ENCODE peak calls at places on chromosomes 13 and 19, in seven cellular contexts. One of them, this sample, is unnamed. For H3K9me3, the result is how much of the 10 kb centered on the place peaks cover.

GRCh38 chr19:47019431-47020041 is at the start of gene NPAS1:
- DNase-seq in stomach: no peak
- DNase-seq in SK-N-SH: peak
- DNase-seq in endothelial cell of umbilical vein: no peak
- DNase-seq in suprapubic skin: no peak
- DNase-seq in H1: no peak
- DNase-seq in sigmoid colon: no peak
- DNase-seq in this sample: no peak

GRCh38 chr13:95301135-95301946 is at the start of gene ABCC4:
- DNase-seq in stomach: peak
- DNase-seq in SK-N-SH: peak
- DNase-seq in endothelial cell of umbilical vein: peak
- DNase-seq in suprapubic skin: peak
- DNase-seq in H1: peak
- DNase-seq in sigmoid colon: peak
- DNase-seq in this sample: no peak

GRCh38 chr19:45428385-45429231 is 4.9 kb upstream of the ERCC1 start:
- DNase-seq in stomach: peak
- DNase-seq in SK-N-SH: peak
- DNase-seq in endothelial cell of umbilical vein: peak
- DNase-seq in suprapubic skin: peak
- DNase-seq in H1: no peak
- DNase-seq in sigmoid colon: peak
- DNase-seq in this sample: no peak

GRCh38 chr13:113731192-113732175 is 27.5 kb upstream of the TMEM255B start:
- DNase-seq in stomach: no peak
- DNase-seq in SK-N-SH: no peak
- DNase-seq in endothelial cell of umbilical vein: no peak
- DNase-seq in suprapubic skin: no peak
- DNase-seq in H1: no peak
- DNase-seq in sigmoid colon: no peak
- DNase-seq in this sample: no peak

GRCh38 chr13:49625392-49626137 is 2.7 kb upstream of the ARL11 start:
- DNase-seq in stomach: peak
- DNase-seq in SK-N-SH: no peak
- DNase-seq in endothelial cell of umbilical vein: no peak
- DNase-seq in suprapubic skin: no peak
- DNase-seq in H1: no peak
- DNase-seq in sigmoid colon: no peak
- DNase-seq in this sample: no peak

GRCh38 chr13:63436288-63436687 is 2020.6 kb upstream of the PCDH20 start:
- DNase-seq in stomach: no peak
- DNase-seq in SK-N-SH: no peak
- DNase-seq in endothelial cell of umbilical vein: no peak
- DNase-seq in suprapubic skin: no peak
- DNase-seq in H1: no peak
- DNase-seq in sigmoid colon: no peak
- DNase-seq in this sample: no peak

GRCh38 chr19:4581381-4582111 is 22.1 kb upstream of the SEMA6B start:
- DNase-seq in stomach: no peak
- DNase-seq in SK-N-SH: peak
- DNase-seq in endothelial cell of umbilical vein: no peak
- DNase-seq in suprapubic skin: no peak
- DNase-seq in H1: no peak
- DNase-seq in sigmoid colon: no peak
- DNase-seq in this sample: no peak

GRCh38 chr13:114281351-114282142 is at the start of gene UPF3A:
- DNase-seq in stomach: peak
- DNase-seq in SK-N-SH: peak
- DNase-seq in endothelial cell of umbilical vein: peak
- DNase-seq in suprapubic skin: peak
- DNase-seq in H1: peak
- DNase-seq in sigmoid colon: peak
- DNase-seq in this sample: peak

GRCh38 chr19:2456301-2456570 is 523 bp downstream of the LMNB2 start:
- DNase-seq in stomach: no peak
- DNase-seq in SK-N-SH: no peak
- DNase-seq in endothelial cell of umbilical vein: no peak
- DNase-seq in suprapubic skin: no peak
- DNase-seq in H1: no peak
- DNase-seq in sigmoid colon: no peak
- DNase-seq in this sample: no peak

GRCh38 chr19:34082289-34083077 is 89.8 kb upstream of the LSM14A start:
- DNase-seq in stomach: no peak
- DNase-seq in SK-N-SH: no peak
- DNase-seq in endothelial cell of umbilical vein: no peak
- DNase-seq in suprapubic skin: no peak
- DNase-seq in H1: peak
- DNase-seq in sigmoid colon: no peak
- DNase-seq in this sample: no peak

GRCh38 chr13:110306960-110307696 is at the start of the genes COL4A1 and COL4A2:
- DNase-seq in stomach: no peak
- DNase-seq in SK-N-SH: peak
- DNase-seq in endothelial cell of umbilical vein: peak
- DNase-seq in suprapubic skin: no peak
- DNase-seq in H1: no peak
- DNase-seq in sigmoid colon: peak
- DNase-seq in this sample: peak

GRCh38 chr19:2577722-2578335 is 101.9 kb downstream of the GADD45B start:
- DNase-seq in stomach: no peak
- DNase-seq in SK-N-SH: no peak
- DNase-seq in endothelial cell of umbilical vein: no peak
- DNase-seq in suprapubic skin: no peak
- DNase-seq in H1: no peak
- DNase-seq in sigmoid colon: peak
- DNase-seq in this sample: no peak

GRCh38 chr13:99050983-99051488 is 73.2 kb upstream of the DOCK9 start:
- DNase-seq in stomach: no peak
- DNase-seq in SK-N-SH: no peak
- DNase-seq in endothelial cell of umbilical vein: no peak
- DNase-seq in suprapubic skin: no peak
- DNase-seq in H1: no peak
- DNase-seq in sigmoid colon: no peak
- DNase-seq in this sample: no peak

GRCh38 chr13:84121456-84121855 is 239.2 kb upstream of the SLITRK1 start:
- DNase-seq in stomach: no peak
- DNase-seq in SK-N-SH: no peak
- DNase-seq in endothelial cell of umbilical vein: no peak
- DNase-seq in suprapubic skin: no peak
- DNase-seq in H1: no peak
- DNase-seq in sigmoid colon: no peak
- DNase-seq in this sample: no peak

GRCh38 chr13:35733832-35734231 is 257.3 kb upstream of the MAB21L1 start:
- DNase-seq in stomach: no peak
- DNase-seq in SK-N-SH: no peak
- DNase-seq in endothelial cell of umbilical vein: peak
- DNase-seq in suprapubic skin: no peak
- DNase-seq in H1: no peak
- DNase-seq in sigmoid colon: no peak
- DNase-seq in this sample: no peak

GRCh38 chr19:41844601-41845000 is at the start of gene LYPD4:
- DNase-seq in stomach: no peak
- DNase-seq in SK-N-SH: peak
- DNase-seq in endothelial cell of umbilical vein: no peak
- DNase-seq in suprapubic skin: no peak
- DNase-seq in H1: no peak
- DNase-seq in sigmoid colon: no peak
- DNase-seq in this sample: no peak

GRCh38 chr19:18541258-18541991 is 1.9 kb downstream of the FKBP8 start:
- DNase-seq in stomach: no peak
- DNase-seq in SK-N-SH: no peak
- DNase-seq in endothelial cell of umbilical vein: no peak
- DNase-seq in suprapubic skin: no peak
- DNase-seq in H1: no peak
- DNase-seq in sigmoid colon: no peak
- DNase-seq in this sample: no peak

GRCh38 chr13:71865858-71866172 is 1.2 kb downstream of the DACH1 start:
- DNase-seq in stomach: no peak
- DNase-seq in SK-N-SH: peak
- DNase-seq in endothelial cell of umbilical vein: no peak
- DNase-seq in suprapubic skin: no peak
- DNase-seq in H1: no peak
- DNase-seq in sigmoid colon: peak
- DNase-seq in this sample: no peak

GRCh38 chr13:106865706-106866288 is 297.9 kb upstream of the ARGLU1 start:
- DNase-seq in stomach: no peak
- DNase-seq in SK-N-SH: no peak
- DNase-seq in endothelial cell of umbilical vein: peak
- DNase-seq in suprapubic skin: no peak
- DNase-seq in H1: no peak
- DNase-seq in sigmoid colon: no peak
- DNase-seq in this sample: no peak

GRCh38 chr19:32878988-32879387 is 9.4 kb upstream of the SLC7A9 start:
- DNase-seq in stomach: peak
- DNase-seq in SK-N-SH: no peak
- DNase-seq in endothelial cell of umbilical vein: no peak
- DNase-seq in suprapubic skin: no peak
- DNase-seq in H1: no peak
- DNase-seq in sigmoid colon: no peak
- DNase-seq in this sample: peak

GRCh38 chr13:106819413-106820180 is 251.7 kb upstream of the ARGLU1 start:
- DNase-seq in stomach: no peak
- DNase-seq in SK-N-SH: no peak
- DNase-seq in endothelial cell of umbilical vein: no peak
- DNase-seq in suprapubic skin: no peak
- DNase-seq in H1: no peak
- DNase-seq in sigmoid colon: no peak
- DNase-seq in this sample: no peak

GRCh38 chr13:26964278-26965057 is 203.9 kb upstream of the GPR12 start:
- DNase-seq in stomach: no peak
- DNase-seq in SK-N-SH: no peak
- DNase-seq in endothelial cell of umbilical vein: no peak
- DNase-seq in suprapubic skin: no peak
- DNase-seq in H1: no peak
- DNase-seq in sigmoid colon: no peak
- DNase-seq in this sample: no peak

GRCh38 chr19:39362682-39363657 is 20.7 kb downstream of the SAMD4B start:
- DNase-seq in stomach: no peak
- DNase-seq in SK-N-SH: no peak
- DNase-seq in endothelial cell of umbilical vein: peak
- DNase-seq in suprapubic skin: no peak
- DNase-seq in H1: no peak
- DNase-seq in sigmoid colon: no peak
- DNase-seq in this sample: no peak

GRCh38 chr19:43914051-43914450 is 21.0 kb downstream of the ZNF45 start:
- DNase-seq in stomach: no peak
- DNase-seq in SK-N-SH: no peak
- DNase-seq in endothelial cell of umbilical vein: no peak
- DNase-seq in suprapubic skin: no peak
- DNase-seq in H1: no peak
- DNase-seq in sigmoid colon: no peak
- DNase-seq in this sample: no peak
- H3K9me3 ChIP-seq in stomach: half or more
- H3K9me3 ChIP-seq in SK-N-SH: under half
- H3K9me3 ChIP-seq in endothelial cell of umbilical vein: under half
- H3K9me3 ChIP-seq in suprapubic skin: half or more
- H3K9me3 ChIP-seq in H1: half or more
- H3K9me3 ChIP-seq in sigmoid colon: half or more
- H3K9me3 ChIP-seq in this sample: half or more

GRCh38 chr19:57682226-57682766 is 519 bp downstream of the ZNF551 start:
- DNase-seq in stomach: no peak
- DNase-seq in SK-N-SH: no peak
- DNase-seq in endothelial cell of umbilical vein: no peak
- DNase-seq in suprapubic skin: no peak
- DNase-seq in H1: no peak
- DNase-seq in sigmoid colon: peak
- DNase-seq in this sample: no peak
- TF ChIP-seq POLR2AphosphoS5 in stomach: no peak
- TF ChIP-seq POLR2AphosphoS5 in SK-N-SH: no peak
- TF ChIP-seq POLR2AphosphoS5 in endothelial cell of umbilical vein: no peak
- TF ChIP-seq POLR2AphosphoS5 in suprapubic skin: no peak
- TF ChIP-seq POLR2AphosphoS5 in H1: no peak
- TF ChIP-seq POLR2AphosphoS5 in sigmoid colon: no peak
- TF ChIP-seq POLR2AphosphoS5 in this sample: no peak

DNA sequence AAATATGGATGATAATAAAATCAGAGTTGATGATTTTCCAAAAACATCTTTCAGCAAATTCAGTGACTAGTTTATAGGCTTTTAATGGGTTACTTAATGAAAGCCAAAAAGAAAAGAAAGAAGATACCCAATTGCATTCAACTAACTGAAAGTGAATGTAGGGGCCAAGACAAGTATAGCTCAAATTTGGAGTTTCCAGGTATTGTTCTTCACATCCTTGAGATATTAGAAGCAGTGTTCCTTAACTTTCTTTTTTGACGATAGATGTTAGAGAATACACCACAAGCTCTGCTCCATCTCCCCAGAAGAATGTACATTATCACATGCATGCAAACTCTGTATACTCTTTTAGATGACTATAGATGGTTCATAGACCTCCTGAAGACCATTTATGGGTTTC is 43.6 kb downstream of the PDS5B start:
- DNase-seq in stomach: no peak
- DNase-seq in SK-N-SH: no peak
- DNase-seq in endothelial cell of umbilical vein: peak
- DNase-seq in suprapubic skin: no peak
- DNase-seq in H1: no peak
- DNase-seq in sigmoid colon: no peak
- DNase-seq in this sample: no peak
- H3K9me3 ChIP-seq in stomach: under half
- H3K9me3 ChIP-seq in SK-N-SH: under half
- H3K9me3 ChIP-seq in endothelial cell of umbilical vein: under half
- H3K9me3 ChIP-seq in suprapubic skin: under half
- H3K9me3 ChIP-seq in H1: under half
- H3K9me3 ChIP-seq in sigmoid colon: under half
- H3K9me3 ChIP-seq in this sample: under half

DNA sequence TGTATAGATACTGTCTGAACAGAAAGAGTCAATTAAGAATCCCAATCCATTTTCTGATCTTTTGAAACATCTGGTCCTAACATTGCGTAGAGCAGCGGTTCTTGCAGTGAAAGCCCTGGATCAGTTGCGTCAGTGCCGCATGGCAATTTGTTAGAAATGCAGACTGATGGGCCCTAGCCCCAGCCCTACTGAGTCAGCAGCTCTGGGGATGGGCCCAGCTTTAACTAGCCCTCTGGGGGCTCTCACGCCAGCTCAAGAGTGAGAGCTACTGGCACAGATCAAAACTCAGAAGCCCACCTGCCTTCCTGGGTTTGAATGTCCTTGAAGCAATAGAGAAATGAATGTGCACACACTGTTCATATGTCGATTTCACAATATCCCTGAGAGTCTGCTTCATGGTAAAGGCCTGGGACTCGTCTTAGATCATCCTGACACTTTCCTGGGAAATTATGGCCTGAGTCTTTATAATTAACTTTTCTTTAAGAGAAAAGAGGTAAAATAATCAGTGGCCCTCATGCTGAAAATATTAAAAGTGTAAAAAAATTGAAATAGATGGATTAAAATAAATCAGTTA is 206.8 kb upstream of the TMTC4 start:
- DNase-seq in stomach: no peak
- DNase-seq in SK-N-SH: peak
- DNase-seq in endothelial cell of umbilical vein: no peak
- DNase-seq in suprapubic skin: no peak
- DNase-seq in H1: no peak
- DNase-seq in sigmoid colon: no peak
- DNase-seq in this sample: no peak
- TF ChIP-seq POLR2AphosphoS5 in stomach: no peak
- TF ChIP-seq POLR2AphosphoS5 in SK-N-SH: no peak
- TF ChIP-seq POLR2AphosphoS5 in endothelial cell of umbilical vein: no peak
- TF ChIP-seq POLR2AphosphoS5 in suprapubic skin: no peak
- TF ChIP-seq POLR2AphosphoS5 in H1: no peak
- TF ChIP-seq POLR2AphosphoS5 in sigmoid colon: no peak
- TF ChIP-seq POLR2AphosphoS5 in this sample: no peak

GRCh38 chr19:43848821-43849220 is 21.7 kb downstream of the ZNF283 start:
- DNase-seq in stomach: no peak
- DNase-seq in SK-N-SH: no peak
- DNase-seq in endothelial cell of umbilical vein: no peak
- DNase-seq in suprapubic skin: no peak
- DNase-seq in H1: no peak
- DNase-seq in sigmoid colon: no peak
- DNase-seq in this sample: no peak
- H3K9me3 ChIP-seq in stomach: half or more
- H3K9me3 ChIP-seq in SK-N-SH: under half
- H3K9me3 ChIP-seq in endothelial cell of umbilical vein: under half
- H3K9me3 ChIP-seq in suprapubic skin: half or more
- H3K9me3 ChIP-seq in H1: half or more
- H3K9me3 ChIP-seq in sigmoid colon: half or more
- H3K9me3 ChIP-seq in this sample: half or more